ENCODE peak calls at places on chromosome 13, in nine cellular contexts. K, R, Z, D, O, A, V, P and W are unnamed samples.

GRCh38 chr13:90797335-90797734 is 550.2 kb upstream of the MIR17HG start:
- DNase-seq in K (no peak), R (no peak), Z (no peak), D (no peak), O (no peak), A (no peak), V (no peak), P (no peak), W (no peak)

GRCh38 chr13:44694842-44695241 is 118.7 kb upstream of the TSC22D1 start:
- DNase-seq in K (no peak), R (no peak), Z (peak; percentile 34), D (no peak), O (no peak), A (no peak), V (no peak), P (no peak), W (no peak)

GRCh38 chr13:111359237-111359915 is 38.9 kb downstream of the TEX29 start:
- DNase-seq in K (no peak), R (no peak), Z (peak; percentile 16), D (no peak), O (no peak), A (no peak), V (no peak), P (no peak), W (no peak)

GRCh38 chr13:23506821-23507210 is 63.4 kb upstream of the TNFRSF19 start:
- DNase-seq in K (peak; percentile 62), R (peak; percentile 87), Z (no peak), D (no peak), O (no peak), A (no peak), V (no peak), P (no peak), W (no peak)

GRCh38 chr13:75303295-75303694 is 178.7 kb downstream of the TBC1D4 start:
- DNase-seq in K (no peak), R (no peak), Z (no peak), D (no peak), O (no peak), A (no peak), V (no peak), P (no peak), W (no peak)

GRCh38 chr13:112345826-112346172 is 30.4 kb upstream of the SPACA7 start:
- DNase-seq in K (no peak), R (no peak), Z (no peak), D (no peak), O (no peak), A (no peak), V (no peak), P (no peak), W (no peak)

GRCh38 chr13:24038405-24038804 is 122.1 kb upstream of the SPATA13 start:
- DNase-seq in K (no peak), R (peak; percentile 89), Z (no peak), D (no peak), O (peak; percentile 46), A (no peak), V (no peak), P (no peak), W (peak; percentile 16)

GRCh38 chr13:101473458-101473857 is 21.0 kb downstream of the ITGBL1 start:
- DNase-seq in K (peak; percentile 63), R (peak; percentile 45), Z (no peak), D (no peak), O (no peak), A (no peak), V (no peak), P (no peak), W (no peak)

GRCh38 chr13:24148414-24149305 is 11.9 kb upstream of the SPATA13 start:
- DNase-seq in K (peak; percentile 95), R (peak; percentile 99), Z (peak; percentile 70), D (peak; percentile 45), O (no peak), A (no peak), V (peak; percentile 60), P (peak; percentile 78), W (peak; percentile 91)

GRCh38 chr13:29886446-29886845 is 36.0 kb upstream of the UBL3 start:
- DNase-seq in K (no peak), R (no peak), Z (no peak), D (no peak), O (no peak), A (no peak), V (no peak), P (no peak), W (no peak)

GRCh38 chr13:21227917-21228316 is 51.5 kb downstream of the MRPL57 start:
- DNase-seq in K (no peak), R (no peak), Z (no peak), D (no peak), O (no peak), A (no peak), V (no peak), P (no peak), W (no peak)

GRCh38 chr13:45473627-45474026 is 8.9 kb downstream of the COG3 start:
- DNase-seq in K (no peak), R (no peak), Z (no peak), D (no peak), O (no peak), A (peak; percentile 65), V (no peak), P (no peak), W (no peak)

GRCh38 chr13:49082653-49083536 is 107.2 kb downstream of the FNDC3A start:
- DNase-seq in K (peak; percentile 84), R (peak; percentile 70), Z (no peak), D (no peak), O (no peak), A (no peak), V (no peak), P (no peak), W (peak; percentile 74)

GRCh38 chr13:21012841-21013681 is 48.3 kb downstream of the LATS2 start:
- DNase-seq in K (no peak), R (no peak), Z (no peak), D (peak; percentile 68), O (no peak), A (no peak), V (no peak), P (no peak), W (no peak)

GRCh38 chr13:100650321-100650720 is 24.3 kb downstream of the TMTC4 start:
- DNase-seq in K (no peak), R (no peak), Z (no peak), D (no peak), O (peak; percentile 93), A (no peak), V (no peak), P (no peak), W (no peak)

GRCh38 chr13:23634897-23635296 is 64.7 kb downstream of the TNFRSF19 start:
- DNase-seq in K (no peak), R (no peak), Z (no peak), D (no peak), O (no peak), A (no peak), V (no peak), P (no peak), W (no peak)

GRCh38 chr13:51453308-51453958 is 597 bp upstream of the INTS6 start:
- DNase-seq in K (no peak), R (peak; percentile 87), Z (no peak), D (no peak), O (peak; percentile 85), A (peak; percentile 74), V (peak; percentile 90), P (peak; percentile 76), W (no peak)

GRCh38 chr13:51045450-51045849 is 65.6 kb downstream of the C13orf42 start:
- DNase-seq in K (no peak), R (no peak), Z (no peak), D (no peak), O (no peak), A (no peak), V (no peak), P (no peak), W (no peak)

GRCh38 chr13:50015263-50015662 is at the start of gene KCNRG:
- DNase-seq in K (no peak), R (peak; percentile 36), Z (no peak), D (peak; percentile 55), O (no peak), A (no peak), V (no peak), P (no peak), W (no peak)

GRCh38 chr13:44230736-44231135 is 142.9 kb upstream of the SERP2 start:
- DNase-seq in K (no peak), R (peak; percentile 26), Z (no peak), D (peak; percentile 77), O (no peak), A (no peak), V (no peak), P (no peak), W (peak; percentile 65)

GRCh38 chr13:83943530-83944279 is 61.4 kb upstream of the SLITRK1 start:
- DNase-seq in K (no peak), R (no peak), Z (no peak), D (no peak), O (peak; percentile 50), A (no peak), V (no peak), P (no peak), W (no peak)

GRCh38 chr13:112113355-112113754 is 46.4 kb downstream of the SOX1 start:
- DNase-seq in K (no peak), R (no peak), Z (no peak), D (no peak), O (no peak), A (no peak), V (no peak), P (no peak), W (no peak)

GRCh38 chr13:94706854-94707399 is 5.4 kb downstream of the SOX21 start:
- DNase-seq in K (no peak), R (peak; percentile 15), Z (no peak), D (no peak), O (peak; percentile 89), A (no peak), V (no peak), P (no peak), W (no peak)

GRCh38 chr13:98775844-98776598 is 23.5 kb upstream of the SLC15A1 start:
- DNase-seq in K (no peak), R (peak; percentile 56), Z (peak; percentile 37), D (no peak), O (no peak), A (no peak), V (no peak), P (no peak), W (peak; percentile 45)

GRCh38 chr13:98488736-98489135 is 88.2 kb downstream of the STK24 start:
- DNase-seq in K (no peak), R (no peak), Z (no peak), D (no peak), O (no peak), A (no peak), V (no peak), P (no peak), W (no peak)

GRCh38 chr13:73109288-73109899 is 50.6 kb downstream of the KLF5 start:
- DNase-seq in K (no peak), R (no peak), Z (no peak), D (no peak), O (no peak), A (no peak), V (no peak), P (no peak), W (peak; percentile 59)

GRCh38 chr13:97125051-97125809 is 96.9 kb upstream of the MBNL2 start:
- DNase-seq in K (no peak), R (peak; percentile 92), Z (no peak), D (no peak), O (peak; percentile 47), A (no peak), V (no peak), P (no peak), W (no peak)

GRCh38 chr13:68697551-68697950 is 1410.1 kb upstream of the ATXN8OS start:
- DNase-seq in K (no peak), R (peak; percentile 42), Z (no peak), D (no peak), O (no peak), A (peak; percentile 50), V (no peak), P (no peak), W (no peak)

GRCh38 chr13:90738881-90739280 is 608.6 kb upstream of the MIR17HG start:
- DNase-seq in K (no peak), R (no peak), Z (no peak), D (no peak), O (no peak), A (no peak), V (no peak), P (no peak), W (no peak)